ENCODE peak calls at places on chromosomes 1 and 21, in ten cellular contexts. D, P, L, B, I, Z, C, W, Y and O are unnamed samples.
A peak's percentile ranks its signal among the peaks of the same experiment; 100 is the strongest.

GRCh38 chr1:175646439-175647209 is 96.8 kb downstream of the TNR start:
- DNase-seq in D (no peak), P (no peak), L (no peak), B (no peak), I (no peak), Z (no peak), C (no peak), W (no peak), Y (no peak), O (no peak)

GRCh38 chr1:7646164-7646563 is 124.9 kb upstream of the VAMP3 start:
- DNase-seq in D (no peak), P (no peak), L (no peak), B (peak; percentile 30), I (no peak), Z (no peak), C (no peak), W (no peak), Y (no peak), O (no peak)

GRCh38 chr1:35932941-35933340 is 2.0 kb downstream of the AGO3 start:
- DNase-seq in D (no peak), P (no peak), L (no peak), B (no peak), I (no peak), Z (no peak), C (no peak), W (no peak), Y (no peak), O (no peak)

GRCh38 chr21:26320541-26320940 is 150.0 kb upstream of the APP start:
- DNase-seq in D (no peak), P (no peak), L (no peak), B (no peak), I (no peak), Z (no peak), C (no peak), W (no peak), Y (no peak), O (no peak)

GRCh38 chr1:40362699-40363098 is 10.8 kb upstream of the SMAP2 start:
- DNase-seq in D (no peak), P (no peak), L (no peak), B (no peak), I (no peak), Z (no peak), C (no peak), W (no peak), Y (no peak), O (no peak)

GRCh38 chr1:51945591-51945990 is 44.9 kb downstream of the RAB3B start:
- DNase-seq in D (no peak), P (no peak), L (no peak), B (no peak), I (no peak), Z (no peak), C (no peak), W (no peak), Y (no peak), O (no peak)

GRCh38 chr1:107649023-107649422 is 316.0 kb downstream of the VAV3 start:
- DNase-seq in D (no peak), P (no peak), L (no peak), B (no peak), I (no peak), Z (no peak), C (no peak), W (no peak), Y (no peak), O (no peak)

GRCh38 chr1:59699227-59699847 is 115.4 kb upstream of the HOOK1 start:
- DNase-seq in D (no peak), P (peak; percentile 61), L (no peak), B (no peak), I (no peak), Z (no peak), C (peak; percentile 13), W (no peak), Y (peak; percentile 48), O (no peak)

GRCh38 chr1:111082421-111083192 is 57.3 kb downstream of the DRAM2 start:
- DNase-seq in D (no peak), P (no peak), L (no peak), B (no peak), I (no peak), Z (no peak), C (no peak), W (no peak), Y (no peak), O (no peak)

GRCh38 chr1:167121375-167122120 is 27.7 kb downstream of the STYXL2 start:
- DNase-seq in D (no peak), P (peak; percentile 25), L (no peak), B (peak; percentile 88), I (no peak), Z (no peak), C (peak; percentile 46), W (no peak), Y (no peak), O (no peak)

GRCh38 chr21:30719401-30719800 is 824 bp upstream of the KRTAP21-3 start:
- DNase-seq in D (no peak), P (no peak), L (no peak), B (no peak), I (no peak), Z (no peak), C (peak; percentile 3), W (no peak), Y (no peak), O (no peak)

GRCh38 chr1:174448531-174448883 is 743 bp downstream of the GPR52 start:
- DNase-seq in D (no peak), P (no peak), L (no peak), B (no peak), I (no peak), Z (no peak), C (no peak), W (no peak), Y (no peak), O (no peak)

GRCh38 chr1:22860883-22861385 is 111.7 kb downstream of the LACTBL1 start:
- DNase-seq in D (no peak), P (no peak), L (no peak), B (no peak), I (no peak), Z (no peak), C (no peak), W (no peak), Y (no peak), O (no peak)